ENCODE peak calls at places on chromosomes 3 and 15, in four cellular contexts. B, Z, Q and A are unnamed samples.

GRCh38 chr3:133881987-133882825 is 13.5 kb downstream of the RAB6B start:
- DNase-seq in Q (peak), B (no peak), Z (no peak), A (no peak)

GRCh38 chr3:78497025-78497424 is 1270.8 kb downstream of the ROBO1 start:
- DNase-seq in Q (no peak), Z (no peak), B (no peak), A (no peak)

GRCh38 chr3:189941679-189942078 is 179.0 kb downstream of the P3H2 start:
- DNase-seq in Z (no peak), Q (peak), B (no peak), A (peak)

GRCh38 chr15:75631935-75632334 is 6.4 kb upstream of the SNUPN start:
- DNase-seq in Q (no peak), B (no peak), Z (no peak), A (no peak)

GRCh38 chr3:141998674-141999290 is 122.3 kb downstream of the ATP1B3 start:
- DNase-seq in B (no peak), Q (no peak), Z (no peak), A (peak)

GRCh38 chr3:90011136-90011535 is 903.7 kb downstream of the EPHA3 start:
- DNase-seq in Q (no peak), B (no peak), Z (no peak), A (peak)

GRCh38 chr15:87816016-87816415 is 440.5 kb downstream of the NTRK3 start:
- DNase-seq in Z (no peak), B (no peak), Q (no peak), A (no peak)

GRCh38 chr15:66877558-66878285 is 175.7 kb downstream of the SMAD6 start:
- DNase-seq in B (no peak), Q (no peak), Z (no peak), A (no peak)

GRCh38 chr3:118628704-118629341 is 405.8 kb downstream of the IGSF11 start:
- DNase-seq in Z (no peak), Q (peak), B (peak), A (peak)

GRCh38 chr3:52221141-52221562 is 4.3 kb downstream of the TLR9 start:
- DNase-seq in Z (no peak), B (no peak), Q (no peak), A (no peak)
- TF ChIP-seq CTCF in Z (no peak), B (no peak), Q (no peak), A (no peak)

GRCh38 chr3:170357176-170357919 is at the start of gene SKIL:
- DNase-seq in Q (peak), B (peak), Z (peak), A (peak)

GRCh38 chr3:170355738-170356595 is 1.5 kb upstream of the SKIL start:
- DNase-seq in B (peak), Q (peak), Z (no peak), A (peak)

GRCh38 chr3:170359178-170359704 is 1.7 kb downstream of the SKIL start:
- DNase-seq in B (no peak), Z (no peak), Q (no peak), A (no peak)

GRCh38 chr3:170356596-170357175 is 829 bp upstream of the SKIL start:
- DNase-seq in Q (peak), B (peak), Z (peak), A (peak)

DNA sequence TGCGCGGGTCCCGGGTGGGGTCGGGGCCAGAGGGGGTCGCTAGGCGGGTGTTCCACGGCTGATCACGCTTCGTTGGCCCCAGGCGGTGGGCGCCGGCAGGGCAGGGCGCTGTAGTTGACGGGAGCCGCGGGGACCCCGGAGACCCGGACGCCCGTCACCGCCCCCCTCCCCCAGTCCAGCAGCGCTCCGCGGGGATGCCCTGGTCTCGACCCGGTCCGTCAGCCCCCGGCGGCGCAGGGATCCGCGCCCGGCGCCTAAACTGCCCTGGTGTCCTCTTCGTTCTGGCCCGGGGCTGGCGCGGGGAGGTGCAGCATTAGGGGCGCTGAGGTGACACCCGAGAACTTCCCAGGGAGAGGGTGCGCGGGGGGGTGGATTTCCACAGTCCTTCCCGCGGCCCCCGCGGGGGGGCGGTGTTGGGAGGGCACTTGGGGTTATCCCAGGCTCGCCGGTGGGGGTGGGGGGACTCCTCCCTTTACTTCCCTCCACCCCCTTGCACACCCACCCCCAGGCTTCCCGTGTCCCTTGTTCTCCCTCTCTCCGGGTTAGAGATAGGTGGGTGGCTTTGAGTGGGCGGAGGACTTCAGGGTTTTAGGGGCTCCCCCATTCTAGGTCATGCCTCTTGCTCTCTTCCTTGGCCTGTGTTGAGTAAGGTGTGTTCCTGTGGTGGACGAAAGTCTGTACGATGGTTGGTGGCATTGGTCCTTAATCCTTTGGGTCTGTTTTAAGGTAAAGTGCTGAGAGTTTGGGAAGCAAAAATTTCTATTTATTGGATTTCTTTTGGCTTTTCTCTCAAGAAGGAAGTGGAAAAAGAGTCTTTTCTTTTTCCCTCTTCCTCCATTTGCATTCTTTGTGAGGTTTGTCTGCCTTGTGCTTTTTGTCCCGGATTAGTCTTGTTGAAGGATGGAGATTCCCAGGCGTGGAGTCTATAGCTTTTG is 672 bp downstream of the SKIL start:
- DNase-seq in Q (peak), B (peak), Z (peak), A (peak)
- TF ChIP-seq CTCF in Q (no peak), B (peak), Z (peak), A (peak)

DNA sequence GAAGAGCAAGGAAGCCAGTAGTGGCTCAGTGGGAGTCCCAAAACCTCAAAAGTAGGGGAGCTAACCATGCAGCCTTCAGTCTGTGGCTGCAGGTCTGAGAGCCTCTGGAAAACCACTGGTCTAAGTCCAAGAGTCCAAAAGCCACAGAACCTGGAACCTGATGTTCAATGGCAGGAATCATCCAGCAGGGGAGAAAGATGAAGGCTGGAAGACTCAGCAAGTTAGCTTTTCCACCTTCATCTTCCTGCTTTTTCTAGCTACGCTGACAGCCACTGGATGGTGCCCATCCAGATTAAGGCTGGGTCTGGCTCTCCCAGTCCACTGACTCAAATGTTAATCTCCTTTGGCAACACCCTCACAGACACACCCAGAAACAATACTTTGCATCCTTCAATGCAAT is 626.3 kb downstream of the NAALADL2 start:
- DNase-seq in Z (no peak), B (no peak), Q (no peak), A (no peak)
- TF ChIP-seq CTCF in Z (no peak), B (no peak), Q (no peak), A (no peak)

DNA sequence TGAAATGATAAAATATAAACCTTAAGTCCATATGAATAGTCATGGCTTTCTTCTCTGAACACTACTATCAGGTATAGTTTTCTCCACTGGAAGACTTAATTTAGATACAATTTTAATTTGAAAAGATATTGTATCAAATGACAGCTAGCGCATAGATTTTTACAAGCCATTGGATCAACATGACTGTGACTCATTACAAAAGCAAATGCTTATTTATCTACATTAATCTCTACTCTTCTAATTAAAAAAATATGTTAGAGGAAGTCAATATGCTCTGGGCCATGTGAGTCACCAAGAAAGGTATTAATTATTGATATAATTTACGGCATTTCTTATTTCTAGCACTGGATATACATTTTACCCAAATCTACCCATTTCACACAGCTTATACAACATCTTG is 800.3 kb upstream of the GBE1 start:
- DNase-seq in Q (no peak), B (no peak), Z (no peak), A (no peak)
- TF ChIP-seq CTCF in Q (no peak), B (no peak), Z (no peak), A (no peak)

GRCh38 chr3:112293368-112294321 is at the start of gene SLC9C1:
- DNase-seq in Z (peak), B (peak), Q (no peak), A (peak)

GRCh38 chr3:112302061-112302830 is 8.2 kb upstream of the SLC9C1 start:
- DNase-seq in Q (no peak), B (no peak), Z (no peak), A (peak)

GRCh38 chr3:112298781-112299180 is 4.8 kb upstream of the SLC9C1 start:
- DNase-seq in B (no peak), Q (no peak), Z (no peak), A (no peak)

GRCh38 chr3:112302881-112303761 is 9.1 kb upstream of the SLC9C1 start:
- DNase-seq in B (peak), Q (no peak), Z (no peak), A (peak)

GRCh38 chr3:112297714-112298113 is 3.7 kb upstream of the SLC9C1 start:
- DNase-seq in Z (no peak), Q (no peak), B (no peak), A (no peak)
- TF ChIP-seq CTCF in Z (no peak), Q (no peak), B (no peak), A (no peak)